ENCODE peak calls at places on chromosomes 5 and 9, in five cellular contexts. I is NCI-H1092, Q is Right ventricle myocardium inferior, V is HFF-Myc, F is AG08396. Z is an unnamed sample.

GRCh38 chr9:22401671-22402070 is 45.0 kb upstream of the DMRTA1 start:
- DNase-seq in I (no peak), Q (no peak), V (no peak), F (no peak), Z (no peak)

GRCh38 chr9:87671925-87672324 is 54.0 kb upstream of the CTSL start:
- DNase-seq in I (no peak), Q (no peak), V (no peak), F (no peak), Z (no peak)

GRCh38 chr5:112121268-112121667 is 297.8 kb downstream of the EPB41L4A start:
- DNase-seq in I (no peak), Q (no peak), V (no peak), F (no peak), Z (no peak)

GRCh38 chr9:111728617-111729366 is 65.9 kb downstream of the SHOC1 start:
- DNase-seq in I (no peak), Q (no peak), V (peak; percentile 80), F (peak; percentile 10), Z (no peak)

GRCh38 chr5:76742586-76742985 is 26.7 kb downstream of the F2R start:
- DNase-seq in I (no peak), Q (no peak), V (no peak), F (peak; percentile 42), Z (no peak)

GRCh38 chr9:21326526-21327139 is 8.6 kb downstream of the KLHL9 start:
- DNase-seq in I (peak; percentile 48), Q (no peak), V (no peak), F (peak; percentile 18), Z (no peak)

GRCh38 chr9:110847661-110848060 is 179.1 kb downstream of the MUSK start:
- DNase-seq in I (no peak), Q (no peak), V (no peak), F (no peak), Z (no peak)

GRCh38 chr5:163456840-163457239 is 3.1 kb downstream of the NUDCD2 start:
- DNase-seq in I (no peak), Q (no peak), V (no peak), F (no peak), Z (no peak)

GRCh38 chr5:79133657-79134451 is 22.2 kb downstream of the BHMT start:
- DNase-seq in I (peak; percentile 29), Q (no peak), V (peak; percentile 70), F (peak; percentile 70), Z (peak; percentile 76)

GRCh38 chr5:25568989-25569625 is 924.3 kb upstream of the CDH10 start:
- DNase-seq in I (no peak), Q (no peak), V (no peak), F (no peak), Z (no peak)

GRCh38 chr9:106752581-106752980 is 110.4 kb upstream of the ZNF462 start:
- DNase-seq in I (no peak), Q (no peak), V (no peak), F (no peak), Z (no peak)

GRCh38 chr5:89268460-89268859 is 385.5 kb upstream of the MEF2C start:
- DNase-seq in I (no peak), Q (no peak), V (no peak), F (no peak), Z (no peak)

GRCh38 chr5:61702784-61703183 is 370.7 kb downstream of the ZSWIM6 start:
- DNase-seq in I (no peak), Q (no peak), V (no peak), F (no peak), Z (no peak)

GRCh38 chr5:93604119-93604963 is 21.3 kb downstream of the NR2F1 start:
- DNase-seq in I (no peak), Q (peak; percentile 55), V (no peak), F (peak; percentile 46), Z (peak; percentile 50)

GRCh38 chr5:64570395-64570996 is 64.7 kb downstream of the RGS7BP start:
- DNase-seq in I (no peak), Q (no peak), V (no peak), F (no peak), Z (no peak)

GRCh38 chr5:132410451-132411381 is 41.2 kb downstream of the SLC22A5 start:
- DNase-seq in I (peak; percentile 50), Q (peak; percentile 92), V (no peak), F (peak; percentile 85), Z (peak; percentile 88)

GRCh38 chr5:81420039-81420667 is 26.2 kb upstream of the ACOT12 start:
- DNase-seq in I (no peak), Q (no peak), V (peak; percentile 82), F (peak; percentile 61), Z (no peak)

GRCh38 chr5:128965011-128965637 is at the start of gene SLC27A6:
- DNase-seq in I (no peak), Q (peak; percentile 75), V (no peak), F (peak; percentile 11), Z (peak; percentile 66)

GRCh38 chr5:31939151-31939550 is 235.0 kb downstream of the GOLPH3 start:
- DNase-seq in I (no peak), Q (no peak), V (no peak), F (no peak), Z (no peak)

GRCh38 chr5:23158179-23158578 is 305.0 kb upstream of the CDH12 start:
- DNase-seq in I (no peak), Q (no peak), V (no peak), F (no peak), Z (no peak)

GRCh38 chr5:115758356-115758755 is 58.1 kb downstream of the CDO1 start:
- DNase-seq in I (no peak), Q (no peak), V (no peak), F (no peak), Z (no peak)

GRCh38 chr5:43432486-43433365 is 20.5 kb upstream of the CCL28 start:
- DNase-seq in I (no peak), Q (no peak), V (no peak), F (peak; percentile 36), Z (no peak)

GRCh38 chr5:123753349-123754166 is 241.6 kb downstream of the CSNK1G3 start:
- DNase-seq in I (no peak), Q (no peak), V (no peak), F (no peak), Z (no peak)

GRCh38 chr5:57804007-57804444 is 321.4 kb upstream of the ACTBL2 start:
- DNase-seq in I (no peak), Q (no peak), V (peak; percentile 69), F (peak; percentile 28), Z (no peak)

GRCh38 chr9:134216449-134216951 is 52.1 kb upstream of the RNU6ATAC start:
- DNase-seq in I (no peak), Q (no peak), V (no peak), F (no peak), Z (no peak)

GRCh38 chr9:133238851-133239532 is 29.9 kb upstream of the OBP2B start:
- DNase-seq in I (no peak), Q (peak; percentile 79), V (no peak), F (peak; percentile 87), Z (peak; percentile 93)

GRCh38 chr9:6782981-6783380 is 25.2 kb downstream of the KDM4C start:
- DNase-seq in I (no peak), Q (no peak), V (no peak), F (no peak), Z (no peak)

Z was measured in WTC11.